ENCODE peak calls at places on chromosomes 1 and 21, in five cellular contexts. A is left lung, W is coronary artery, S is breast epithelium, N is left ventricle myocardium inferior. C is an unnamed sample.

GRCh38 chr1:93844262-93845045 is 34.6 kb downstream of the DNTTIP2 start:
- DNase-seq in N (no peak), S (no peak), A (peak), W (no peak), C (no peak)

GRCh38 chr1:41490911-41491310 is 6.4 kb upstream of the EDN2 start:
- DNase-seq in W (no peak), N (no peak), S (no peak), A (no peak), C (no peak)

GRCh38 chr1:119954476-119955422 is 58.4 kb upstream of the ADAM30 start:
- DNase-seq in A (no peak), N (no peak), S (no peak), W (no peak), C (no peak)

GRCh38 chr1:38213720-38214367 is 167.3 kb upstream of the POU3F1 start:
- DNase-seq in N (no peak), S (no peak), A (no peak), W (no peak), C (no peak)

GRCh38 chr1:230507671-230508407 is 81.7 kb upstream of the PGBD5 start:
- DNase-seq in W (no peak), S (no peak), N (peak), A (peak), C (no peak)

GRCh38 chr21:29334717-29335428 is 36.2 kb downstream of the BACH1 start:
- DNase-seq in N (no peak), S (no peak), A (no peak), W (no peak), C (no peak)

GRCh38 chr1:153611356-153611755 is 1.6 kb downstream of the S100A16 start:
- DNase-seq in S (no peak), W (no peak), N (no peak), A (no peak), C (no peak)

GRCh38 chr1:100912019-100912418 is 16.1 kb downstream of the SLC30A7 start:
- DNase-seq in N (no peak), A (no peak), S (no peak), W (no peak), C (no peak)

GRCh38 chr1:84117868-84118267 is 26.2 kb upstream of the PRKACB start:
- DNase-seq in N (no peak), A (no peak), W (no peak), S (no peak), C (no peak)

GRCh38 chr1:227315500-227316346 is 2.6 kb downstream of the CDC42BPA start:
- DNase-seq in S (no peak), A (no peak), N (no peak), W (no peak), C (no peak)

GRCh38 chr1:41721039-41721438 is 197.7 kb downstream of the HIVEP3 start:
- DNase-seq in N (no peak), A (no peak), S (no peak), W (no peak), C (no peak)

GRCh38 chr1:1295154-1295923 is 12.4 kb downstream of the ACAP3 start:
- DNase-seq in S (no peak), W (no peak), A (no peak), N (no peak), C (no peak)

GRCh38 chr1:30034627-30035521 is 688.5 kb downstream of the MATN1 start:
- DNase-seq in A (no peak), W (no peak), S (no peak), N (no peak), C (no peak)

GRCh38 chr1:154716614-154717372 is 108.8 kb upstream of the ADAR start:
- DNase-seq in W (no peak), N (no peak), S (no peak), A (no peak), C (no peak)

GRCh38 chr1:55234016-55234415 is 18.9 kb upstream of the USP24 start:
- DNase-seq in W (no peak), N (no peak), S (no peak), A (no peak), C (no peak)

GRCh38 chr1:59678809-59679228 is 135.9 kb upstream of the HOOK1 start:
- DNase-seq in W (no peak), S (no peak), A (no peak), N (no peak), C (no peak)

GRCh38 chr1:248825573-248825908 is 174 bp downstream of the SH3BP5L start:
- DNase-seq in N (no peak), A (no peak), S (no peak), W (no peak), C (no peak)

GRCh38 chr1:85822696-85823095 is 114.5 kb upstream of the ZNHIT6 start:
- DNase-seq in N (no peak), W (no peak), S (no peak), A (no peak), C (no peak)

GRCh38 chr1:8944006-8944405 is 1.7 kb upstream of the CA6 start:
- DNase-seq in W (no peak), N (no peak), S (no peak), A (no peak), C (no peak)

GRCh38 chr21:26686278-26686677 is 113.2 kb upstream of the CYYR1 start:
- DNase-seq in S (no peak), A (no peak), W (no peak), N (no peak), C (no peak)

GRCh38 chr1:197743578-197743977 is 31.7 kb downstream of the DENND1B start:
- DNase-seq in S (no peak), A (no peak), N (no peak), W (no peak), C (no peak)

GRCh38 chr1:209583408-209583807 is at the start of gene CAMK1G:
- DNase-seq in A (no peak), S (no peak), W (no peak), N (no peak), C (no peak)

GRCh38 chr1:151635479-151636072 is 23.7 kb downstream of the SNX27 start:
- DNase-seq in W (no peak), A (no peak), N (no peak), S (no peak), C (no peak)

GRCh38 chr1:23904748-23905357 is 8.3 kb downstream of the CNR2 start:
- DNase-seq in S (no peak), A (no peak), W (no peak), N (no peak), C (no peak)

GRCh38 chr1:96971439-96971838 is 249.9 kb downstream of the PTBP2 start:
- DNase-seq in N (no peak), W (no peak), A (no peak), S (no peak), C (no peak)

GRCh38 chr1:65495137-65495536 is 74.7 kb downstream of the LEPR start:
- DNase-seq in S (no peak), N (no peak), A (no peak), W (no peak), C (no peak)

GRCh38 chr1:24892188-24893153 is 37.6 kb downstream of the RUNX3 start:
- DNase-seq in W (peak), N (no peak), S (no peak), A (no peak), C (peak)

GRCh38 chr21:25970254-25970930 is 200.2 kb downstream of the APP start:
- DNase-seq in S (peak), A (no peak), N (peak), W (no peak), C (no peak)

GRCh38 chr1:35556494-35557117 is 597 bp downstream of the KIAA0319L start:
- DNase-seq in A (no peak), S (no peak), W (no peak), N (no peak), C (no peak)

GRCh38 chr1:31579374-31579773 is 3.1 kb downstream of the TINAGL1 start:
- DNase-seq in N (peak), A (no peak), W (no peak), S (no peak), C (no peak)

DNA sequence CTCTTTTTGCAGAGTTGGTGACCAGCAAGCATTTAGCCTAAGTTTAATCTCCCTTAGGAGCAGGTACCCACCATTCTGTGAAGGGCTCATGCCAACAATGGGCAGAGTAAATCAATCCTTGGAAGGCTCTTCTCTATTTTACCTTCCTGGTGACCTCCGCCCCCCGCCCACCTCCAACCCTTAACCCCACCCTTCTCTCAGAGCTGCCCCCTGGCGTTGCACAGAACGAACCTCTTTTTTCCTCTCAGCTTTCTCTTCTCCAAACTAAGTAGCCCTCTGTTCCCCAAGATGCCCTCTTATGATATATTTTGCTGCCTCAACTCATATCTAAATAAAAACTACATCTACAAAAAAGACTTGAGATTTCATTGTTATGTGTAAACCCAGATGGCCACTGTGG is 186.8 kb downstream of the SEC16B start:
- DNase-seq in S (no peak), N (no peak), W (no peak), A (no peak), C (no peak)
- TF ChIP-seq CTCF in S (no peak), N (no peak), W (no peak), A (no peak), C (no peak)

GRCh38 chr1:245500546-245500945 is 345.8 kb downstream of the KIF26B start:
- DNase-seq in N (no peak), W (no peak), S (no peak), A (no peak), C (no peak)
- TF ChIP-seq CTCF in N (no peak), W (no peak), S (no peak), A (no peak), C (no peak)

DNA sequence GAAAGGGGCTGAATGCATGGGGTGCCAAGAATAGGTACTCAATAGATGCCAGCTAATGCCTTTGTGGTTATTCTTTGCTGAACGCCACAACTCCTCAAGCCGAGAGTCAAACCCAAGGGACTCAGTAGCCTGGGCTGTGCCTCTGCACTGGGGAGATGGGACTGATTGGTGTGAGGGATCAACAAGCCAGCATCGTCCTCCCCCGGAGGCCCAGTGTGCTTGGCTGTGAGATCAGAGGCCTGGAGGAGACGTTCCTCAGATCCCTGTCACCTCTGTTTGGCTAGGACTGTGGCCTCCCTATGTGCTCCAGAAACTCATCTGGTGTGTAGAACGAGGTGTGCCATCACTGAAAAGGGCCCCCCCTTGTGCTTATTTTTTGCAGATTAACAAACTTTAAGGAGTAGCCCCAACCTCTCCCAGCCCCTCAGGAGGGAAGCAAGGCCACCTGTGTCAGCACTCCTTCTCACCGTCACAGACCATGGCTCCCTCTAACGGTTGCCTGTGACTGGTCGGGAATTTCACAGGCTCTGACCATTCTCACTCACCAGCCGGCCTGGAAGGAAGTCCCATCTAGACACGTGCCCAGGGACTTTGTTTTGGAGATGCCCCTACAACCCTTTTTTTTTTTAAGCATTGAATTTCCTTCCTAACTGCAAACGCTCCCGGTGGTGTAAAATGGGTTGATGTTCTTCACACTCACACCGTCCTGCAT is 194.0 kb upstream of the VAMP3 start:
- DNase-seq in W (no peak), S (no peak), N (no peak), A (peak), C (peak)
- TF ChIP-seq CTCF in W (no peak), S (no peak), N (peak), A (no peak), C (peak)

GRCh38 chr1:178725603-178726517 is 816 bp downstream of the RALGPS2 start:
- DNase-seq in S (peak), A (peak), N (peak), W (no peak), C (no peak)
- TF ChIP-seq CTCF in S (no peak), A (no peak), N (no peak), W (no peak), C (peak)

DNA sequence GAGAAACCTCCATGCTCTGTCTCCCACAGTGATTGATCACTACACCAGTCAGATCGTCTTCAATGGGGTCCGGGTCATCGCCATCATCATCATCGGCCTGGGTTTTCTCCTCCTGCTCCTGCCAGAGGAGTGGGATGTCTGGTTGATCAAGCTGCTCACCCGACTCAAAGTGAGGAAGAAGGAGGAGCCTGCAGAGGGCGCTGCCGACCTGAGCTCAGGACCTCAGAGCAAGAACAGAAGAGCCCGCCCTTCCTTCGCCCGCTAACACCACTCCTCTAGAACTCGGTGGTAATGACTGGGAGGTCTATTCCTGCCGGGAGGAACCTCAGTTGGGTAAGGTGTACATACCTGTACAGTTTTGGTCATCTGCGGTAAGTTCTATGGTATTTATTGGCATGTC is 50.3 kb upstream of the COA6 start:
- DNase-seq in S (no peak), N (no peak), W (no peak), A (no peak), C (no peak)
- TF ChIP-seq CTCF in S (no peak), N (no peak), W (no peak), A (no peak), C (no peak)

DNA sequence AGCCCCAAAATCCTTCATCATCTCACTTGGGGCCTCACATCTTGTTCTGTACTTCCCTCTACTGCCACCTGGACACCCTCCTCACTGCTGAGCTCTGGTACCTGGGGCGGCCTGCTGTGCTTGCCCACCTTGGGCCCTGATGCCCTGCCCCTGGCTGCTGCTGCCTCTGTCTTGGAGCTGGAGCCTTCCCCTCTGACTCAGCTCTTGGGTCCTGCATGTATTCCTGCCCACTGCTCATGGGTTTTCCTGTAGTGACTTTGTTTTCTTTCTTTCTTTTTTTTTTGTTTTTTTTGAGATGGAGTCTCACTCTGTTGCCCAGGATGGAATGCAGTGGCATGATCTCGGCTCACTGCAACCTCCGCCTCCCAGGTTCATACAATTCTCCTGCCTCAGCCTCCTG is 37.5 kb downstream of the TRAPPC10 start:
- DNase-seq in W (peak), S (no peak), N (no peak), A (no peak), C (no peak)
- TF ChIP-seq CTCF in W (no peak), S (no peak), N (no peak), A (no peak), C (no peak)

GRCh38 chr1:222914861-222915632 is 100.2 kb downstream of the DISP1 start:
- DNase-seq in S (no peak), N (no peak), A (no peak), W (no peak), C (no peak)
- TF ChIP-seq CTCF in S (no peak), N (no peak), A (no peak), W (no peak), C (no peak)

GRCh38 chr1:114670083-114671010 is 498 bp upstream of the DENND2C start:
- DNase-seq in A (peak), N (peak), S (peak), W (peak), C (peak)

GRCh38 chr1:114671939-114672275 is 2.1 kb upstream of the DENND2C start:
- DNase-seq in S (no peak), A (no peak), W (no peak), N (no peak), C (no peak)

GRCh38 chr1:114669562-114670082 is at the start of gene DENND2C:
- DNase-seq in N (no peak), W (no peak), S (no peak), A (no peak), C (peak)

GRCh38 chr1:114668784-114669561 is 876 bp downstream of the DENND2C start:
- DNase-seq in A (no peak), S (no peak), N (no peak), W (no peak), C (no peak)

GRCh38 chr1:114671011-114671938 is 1.4 kb upstream of the DENND2C start:
- DNase-seq in N (no peak), W (no peak), A (no peak), S (no peak), C (no peak)
- TF ChIP-seq CTCF in N (peak), W (no peak), A (peak), S (peak), C (peak)

DNA sequence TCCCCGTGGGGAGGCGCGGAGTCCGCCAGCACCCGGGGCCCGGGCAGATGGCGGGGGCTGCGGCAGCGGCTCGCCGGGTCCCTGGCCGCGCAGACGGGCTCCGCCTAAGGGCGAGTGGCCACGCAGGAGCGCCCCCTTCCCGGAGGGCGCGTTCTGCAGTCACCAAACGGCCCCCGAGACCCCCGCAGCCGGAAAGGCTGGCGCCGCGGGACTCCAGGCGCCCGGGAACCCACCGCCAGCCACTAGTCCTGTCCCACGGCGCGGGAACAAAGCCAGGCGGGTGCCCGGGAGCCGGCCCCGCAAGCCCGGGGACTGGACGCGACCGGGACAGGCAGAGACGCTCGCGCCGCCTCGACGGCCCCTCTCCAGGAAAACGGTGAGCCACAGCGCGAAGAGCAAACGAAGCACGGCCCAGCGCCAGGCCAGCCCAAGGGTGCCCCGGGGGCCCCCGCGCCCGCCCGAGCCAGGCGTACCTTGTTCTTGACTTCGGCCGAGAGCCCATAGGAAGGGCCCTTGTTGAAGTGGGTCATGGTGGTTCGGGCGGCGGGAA is 470 bp downstream of the CNN3 start:
- DNase-seq in A (peak), N (peak), S (peak), W (peak), C (peak)
- TF ChIP-seq CTCF in A (peak), N (peak), S (peak), W (no peak), C (peak)

GRCh38 chr1:26387447-26387846 is 14.9 kb upstream of the ZNF683 start:
- DNase-seq in N (no peak), S (no peak), A (no peak), W (no peak), C (no peak)

GRCh38 chr1:26389604-26390247 is 17.2 kb upstream of the ZNF683 start:
- DNase-seq in A (no peak), N (no peak), S (no peak), W (no peak), C (no peak)

GRCh38 chr1:26388791-26389445 is 16.4 kb upstream of the ZNF683 start:
- DNase-seq in W (no peak), N (no peak), A (no peak), S (no peak), C (no peak)

GRCh38 chr1:26391450-26391849 is 18.9 kb upstream of the ZNF683 start:
- DNase-seq in A (no peak), N (no peak), W (no peak), S (no peak), C (no peak)
- TF ChIP-seq CTCF in A (peak), N (no peak), W (no peak), S (no peak), C (peak)

C was measured in chondrocyte.